ENCODE peak calls at places on chromosomes 6 and 20, in five cellular contexts. N, V, A, C and X are unnamed samples.

GRCh38 chr6:120378582-120379220 is 955.6 kb downstream of the TBC1D32 start:
- DNase-seq in N (peak; percentile 8), V (peak; percentile 6), A (peak; percentile 70), C (peak; percentile 72), X (peak; percentile 5)

GRCh38 chr6:90068264-90068663 is 174.0 kb downstream of the GJA10 start:
- DNase-seq in N (no peak), V (no peak), A (peak; percentile 53), C (no peak), X (no peak)

GRCh38 chr6:106103728-106104109 is 17.6 kb downstream of the PRDM1 start:
- DNase-seq in N (no peak), V (no peak), A (no peak), C (no peak), X (no peak)

GRCh38 chr6:84033523-84034451 is at the start of gene MRAP2:
- DNase-seq in N (no peak), V (peak; percentile 7), A (no peak), C (no peak), X (peak; percentile 16)

GRCh38 chr6:15327271-15327670 is 81.4 kb downstream of the JARID2 start:
- DNase-seq in N (no peak), V (peak; percentile 17), A (peak; percentile 10), C (no peak), X (peak; percentile 52)

GRCh38 chr6:4637691-4638433 is 138.3 kb upstream of the CDYL start:
- DNase-seq in N (no peak), V (no peak), A (peak; percentile 16), C (no peak), X (no peak)

GRCh38 chr20:25015986-25016385 is 23.4 kb upstream of the APMAP start:
- DNase-seq in N (no peak), V (no peak), A (no peak), C (no peak), X (no peak)

GRCh38 chr6:88574666-88575065 is 388.8 kb downstream of the RNGTT start:
- DNase-seq in N (no peak), V (no peak), A (no peak), C (no peak), X (no peak)

GRCh38 chr20:62892348-62893304 is 31.0 kb upstream of the TCFL5 start:
- DNase-seq in N (no peak), V (no peak), A (no peak), C (no peak), X (no peak)

GRCh38 chr6:46501136-46502089 is 10.2 kb upstream of the RCAN2 start:
- DNase-seq in N (no peak), V (no peak), A (no peak), C (no peak), X (no peak)

GRCh38 chr20:40670251-40670650 is 18.8 kb downstream of the MAFB start:
- DNase-seq in N (no peak), V (no peak), A (no peak), C (no peak), X (no peak)

GRCh38 chr20:2820084-2820895 is 4.1 kb downstream of the TMEM239 start:
- DNase-seq in N (no peak), V (no peak), A (no peak), C (no peak), X (no peak)

GRCh38 chr6:145367149-145367548 is 368.2 kb downstream of the EPM2A start:
- DNase-seq in N (no peak), V (no peak), A (no peak), C (no peak), X (peak; percentile 9)

GRCh38 chr6:109840796-109841195 is 137.3 kb upstream of the GPR6 start:
- DNase-seq in N (no peak), V (no peak), A (no peak), C (no peak), X (no peak)

GRCh38 chr20:40741507-40742106 is 52.6 kb upstream of the MAFB start:
- DNase-seq in N (peak; percentile 25), V (peak; percentile 39), A (peak; percentile 56), C (peak; percentile 57), X (peak; percentile 14)

GRCh38 chr6:27931209-27931608 is 19.0 kb upstream of the OR2B2 start:
- DNase-seq in N (no peak), V (no peak), A (no peak), C (no peak), X (no peak)

GRCh38 chr6:30881987-30882763 is 2.1 kb upstream of the DDR1 start:
- DNase-seq in N (no peak), V (no peak), A (no peak), C (no peak), X (no peak)

GRCh38 chr6:41370488-41371111 is 35.2 kb downstream of the NCR2 start:
- DNase-seq in N (no peak), V (no peak), A (no peak), C (no peak), X (no peak)

GRCh38 chr20:52446421-52447231 is 255.0 kb upstream of the ZFP64 start:
- DNase-seq in N (no peak), V (no peak), A (no peak), C (no peak), X (no peak)
- TF ChIP-seq REST in N (no peak), V (no peak), A (no peak), C (no peak), X (no peak)

DNA sequence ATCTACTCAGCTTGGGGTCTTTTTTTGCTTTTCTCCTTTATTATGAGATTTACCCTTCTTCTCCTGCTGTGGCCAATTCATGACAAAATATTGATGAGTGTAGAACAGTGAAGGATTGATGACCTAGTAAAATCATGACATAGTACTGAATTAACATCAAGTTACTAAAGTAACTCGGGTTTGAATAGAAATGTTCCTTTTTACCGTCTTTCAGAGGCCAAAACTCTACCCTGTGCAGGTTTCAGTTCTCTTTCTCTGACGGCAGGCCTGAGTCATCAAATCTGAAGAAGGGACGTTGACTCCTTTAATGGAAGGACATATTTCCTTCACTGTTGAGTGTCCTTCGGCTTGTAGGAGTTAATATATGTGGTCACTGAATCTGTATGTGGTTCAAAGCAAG is 80.7 kb downstream of the RREB1 start:
- DNase-seq in N (no peak), V (no peak), A (no peak), C (no peak), X (peak; percentile 67)
- TF ChIP-seq CTCF in N (no peak), V (no peak), A (no peak), C (no peak), X (no peak)

DNA sequence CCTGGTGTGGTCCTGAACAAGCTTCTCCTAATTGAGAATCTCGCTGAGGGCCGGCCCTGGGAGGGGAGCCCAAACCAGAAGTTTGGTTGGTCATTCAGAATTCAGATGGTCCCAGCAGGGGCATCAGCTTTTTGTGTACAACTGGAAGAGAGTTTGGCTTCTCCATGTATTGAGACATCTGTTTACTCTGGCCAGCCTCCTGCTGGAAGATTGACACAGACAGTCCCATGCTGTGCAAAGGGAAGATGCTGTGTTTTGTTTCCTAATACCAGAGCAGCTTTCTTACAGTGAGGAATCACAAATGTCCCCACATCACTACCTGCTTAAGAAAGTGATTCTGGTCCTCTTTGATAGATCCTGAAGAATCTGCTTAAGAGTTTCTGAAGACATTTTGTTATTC is 97.8 kb downstream of the PLEKHG1 start:
- DNase-seq in N (no peak), V (no peak), A (no peak), C (no peak), X (no peak)
- TF ChIP-seq REST in N (no peak), V (no peak), A (no peak), C (no peak), X (no peak)

GRCh38 chr6:61586934-61587537 is 699.0 kb downstream of the KHDRBS2 start:
- DNase-seq in N (no peak), V (no peak), A (no peak), C (no peak), X (no peak)
- TF ChIP-seq CTCF in N (no peak), V (no peak), A (no peak), C (no peak), X (no peak)

GRCh38 chr6:142844065-142844755 is 100.8 kb downstream of the HIVEP2 start:
- DNase-seq in N (no peak), V (no peak), A (no peak), C (no peak), X (no peak)
- TF ChIP-seq REST in N (no peak), V (no peak), A (no peak), C (no peak), X (peak; percentile 53)